ENCODE peak calls at places on chromosomes 16 and 17, in six cellular contexts. D is pancreas, F is heart right ventricle, O is keratinocyte, Z is lower leg skin, C is A673. B is an unnamed sample.

GRCh38 chr16:60142991-60143705 is 1409.0 kb upstream of the GOT2 start:
- DNase-seq in D (no peak), F (no peak), O (no peak), Z (no peak), C (no peak), B (peak)

GRCh38 chr16:11131706-11132105 is 124.3 kb downstream of the SOCS1 start:
- DNase-seq in D (no peak), F (no peak), O (no peak), Z (no peak), C (no peak), B (no peak)

GRCh38 chr17:49585422-49586027 is 9.9 kb downstream of the NXPH3 start:
- DNase-seq in D (no peak), F (no peak), O (no peak), Z (no peak), C (no peak), B (no peak)

GRCh38 chr16:67499159-67499558 is 15.8 kb upstream of the AGRP start:
- DNase-seq in D (no peak), F (no peak), O (no peak), Z (no peak), C (no peak), B (no peak)

GRCh38 chr17:28228109-28228840 is 90.7 kb upstream of the TMEM97 start:
- DNase-seq in D (no peak), F (no peak), O (no peak), Z (peak), C (peak), B (no peak)

GRCh38 chr17:46782250-46782953 is 36.1 kb downstream of the WNT3 start:
- DNase-seq in D (peak), F (no peak), O (no peak), Z (no peak), C (no peak), B (peak)

GRCh38 chr17:82930043-82930923 is 90.5 kb upstream of the ZNF750 start:
- DNase-seq in D (peak), F (no peak), O (no peak), Z (peak), C (no peak), B (no peak)

GRCh38 chr17:75238684-75239191 is 22.7 kb downstream of the GGA3 start:
- DNase-seq in D (peak), F (peak), O (peak), Z (no peak), C (peak), B (peak)

GRCh38 chr17:72171703-72172670 is 51.2 kb downstream of the SOX9 start:
- DNase-seq in D (no peak), F (no peak), O (no peak), Z (no peak), C (no peak), B (no peak)

GRCh38 chr17:58531661-58532554 is 17.5 kb upstream of the MTMR4 start:
- DNase-seq in D (peak), F (peak), O (no peak), Z (peak), C (peak), B (no peak)

GRCh38 chr17:57112994-57113393 is 27.9 kb downstream of the AKAP1 start:
- DNase-seq in D (no peak), F (no peak), O (no peak), Z (no peak), C (peak), B (no peak)

GRCh38 chr17:49817993-49818392 is 29.5 kb downstream of the KAT7 start:
- DNase-seq in D (no peak), F (no peak), O (no peak), Z (no peak), C (no peak), B (no peak)

GRCh38 chr17:69558796-69559195 is 144.3 kb downstream of the MAP2K6 start:
- DNase-seq in D (no peak), F (no peak), O (no peak), Z (no peak), C (no peak), B (no peak)

GRCh38 chr16:66423177-66423576 is 3.9 kb upstream of the BEAN1 start:
- DNase-seq in D (no peak), F (no peak), O (no peak), Z (no peak), C (no peak), B (no peak)

GRCh38 chr16:68251812-68252211 is 6.6 kb downstream of the PLA2G15 start:
- DNase-seq in D (no peak), F (peak), O (no peak), Z (no peak), C (no peak), B (no peak)

GRCh38 chr16:49817754-49818507 is 38.0 kb downstream of the ZNF423 start:
- DNase-seq in D (no peak), F (no peak), O (no peak), Z (no peak), C (no peak), B (no peak)

GRCh38 chr17:6139447-6139832 is 69.3 kb downstream of the WSCD1 start:
- DNase-seq in D (no peak), F (no peak), O (no peak), Z (no peak), C (no peak), B (no peak)

GRCh38 chr17:55275894-55276804 is 11.4 kb downstream of the HLF start:
- DNase-seq in D (no peak), F (no peak), O (peak), Z (no peak), C (peak), B (no peak)

GRCh38 chr17:66476014-66476413 is 173.6 kb downstream of the PRKCA start:
- DNase-seq in D (no peak), F (no peak), O (no peak), Z (no peak), C (no peak), B (no peak)

GRCh38 chr17:17144061-17144460 is 62.1 kb downstream of the PLD6 start:
- DNase-seq in D (no peak), F (no peak), O (no peak), Z (no peak), C (no peak), B (no peak)

GRCh38 chr16:24610421-24610765 is 71.0 kb downstream of the RBBP6 start:
- DNase-seq in D (no peak), F (no peak), O (no peak), Z (peak), C (peak), B (no peak)

GRCh38 chr16:9072806-9073341 is 18.6 kb upstream of the HAPSTR1 start:
- DNase-seq in D (no peak), F (no peak), O (peak), Z (no peak), C (no peak), B (peak)

GRCh38 chr16:81798311-81799137 is 19.4 kb downstream of the PLCG2 start:
- DNase-seq in D (no peak), F (no peak), O (no peak), Z (no peak), C (peak), B (no peak)
- TF ChIP-seq CTCF in D (no peak), F (no peak), O (no peak), Z (no peak), C (no peak), B (no peak)

DNA sequence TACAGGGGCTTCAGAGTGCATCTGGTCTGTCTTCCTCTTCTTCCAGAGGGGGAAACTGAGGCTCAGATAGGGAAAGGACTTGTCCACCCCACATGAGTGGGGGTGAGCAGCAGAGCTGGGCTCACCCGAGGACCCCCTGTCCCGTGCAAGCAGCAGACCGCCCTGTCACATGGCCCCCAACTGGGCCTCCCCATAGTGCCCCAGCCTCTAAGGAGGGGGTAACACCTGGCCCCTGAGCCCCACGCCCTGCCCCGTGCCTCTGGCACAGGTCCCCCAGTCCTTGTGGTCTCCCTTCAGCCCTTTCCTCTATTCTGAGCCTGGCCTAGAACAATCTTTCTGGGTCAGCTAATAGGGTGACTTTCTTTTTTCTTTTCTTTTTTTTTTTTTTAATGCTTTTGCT is 6.5 kb upstream of the NECAB2 start:
- DNase-seq in D (no peak), F (no peak), O (no peak), Z (no peak), C (no peak), B (no peak)
- TF ChIP-seq CTCF in D (no peak), F (no peak), O (no peak), Z (no peak), C (no peak), B (no peak)

GRCh38 chr17:39194089-39194984 is 3.1 kb downstream of the CACNB1 start:
- DNase-seq in D (no peak), F (peak), O (no peak), Z (no peak), C (peak), B (peak)
- TF ChIP-seq CTCF in D (no peak), F (peak), O (no peak), Z (no peak), C (peak), B (peak)

DNA sequence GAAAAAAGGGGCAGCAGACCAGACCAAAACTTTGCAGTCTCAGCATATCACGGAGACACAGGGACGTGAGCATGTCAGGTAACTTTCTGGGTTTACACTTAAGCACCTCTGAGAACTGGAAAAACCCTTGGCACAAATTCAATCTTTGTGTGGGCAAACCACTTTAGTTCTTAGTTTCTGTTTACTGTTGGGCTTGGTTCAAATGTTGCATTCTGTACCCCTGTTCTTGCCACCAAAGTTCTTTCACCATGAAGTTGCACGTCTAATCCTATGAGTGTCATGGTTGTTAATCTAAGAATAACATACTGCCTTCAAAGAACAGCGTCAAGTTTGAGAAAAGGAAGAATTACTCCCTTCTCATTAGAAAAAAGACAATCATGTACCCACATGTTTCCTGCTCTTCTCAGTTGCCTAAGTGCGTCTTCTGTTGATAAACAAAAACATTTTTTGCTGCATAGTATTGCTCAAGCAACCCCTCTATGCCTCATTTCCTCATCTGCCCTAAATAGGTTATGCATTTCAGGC is 11.6 kb downstream of the KRT33A start:
- DNase-seq in D (no peak), F (no peak), O (no peak), Z (no peak), C (no peak), B (peak)
- TF ChIP-seq CTCF in D (no peak), F (no peak), O (no peak), Z (no peak), C (no peak), B (no peak)

GRCh38 chr17:5080591-5080990 is 2.3 kb downstream of the ZFP3 start:
- DNase-seq in D (no peak), F (no peak), O (no peak), Z (no peak), C (no peak), B (no peak)

GRCh38 chr17:5077781-5078105 is 524 bp upstream of the ZFP3 start:
- DNase-seq in D (no peak), F (no peak), O (no peak), Z (no peak), C (no peak), B (no peak)

GRCh38 chr17:5078106-5079028 is at the start of gene ZFP3:
- DNase-seq in D (peak), F (peak), O (no peak), Z (peak), C (peak), B (no peak)
- TF ChIP-seq CTCF in D (no peak), F (no peak), O (no peak), Z (no peak), C (peak), B (no peak)

GRCh38 chr17:73782641-73783381 is 138.6 kb upstream of the SDK2 start:
- DNase-seq in D (no peak), F (no peak), O (no peak), Z (no peak), C (no peak), B (no peak)
- TF ChIP-seq CTCF in D (no peak), F (no peak), O (peak), Z (no peak), C (peak), B (no peak)

GRCh38 chr16:57948027-57948426 is 22.9 kb downstream of the CNGB1 start:
- DNase-seq in D (no peak), F (no peak), O (no peak), Z (no peak), C (no peak), B (no peak)

GRCh38 chr16:57946181-57946801 is 24.6 kb downstream of the CNGB1 start:
- DNase-seq in D (no peak), F (no peak), O (no peak), Z (no peak), C (no peak), B (no peak)

GRCh38 chr16:57949013-57949412 is 21.9 kb downstream of the CNGB1 start:
- DNase-seq in D (no peak), F (no peak), O (no peak), Z (no peak), C (no peak), B (no peak)

GRCh38 chr16:57944961-57945739 is 25.8 kb downstream of the CNGB1 start:
- DNase-seq in D (no peak), F (no peak), O (no peak), Z (no peak), C (no peak), B (no peak)

DNA sequence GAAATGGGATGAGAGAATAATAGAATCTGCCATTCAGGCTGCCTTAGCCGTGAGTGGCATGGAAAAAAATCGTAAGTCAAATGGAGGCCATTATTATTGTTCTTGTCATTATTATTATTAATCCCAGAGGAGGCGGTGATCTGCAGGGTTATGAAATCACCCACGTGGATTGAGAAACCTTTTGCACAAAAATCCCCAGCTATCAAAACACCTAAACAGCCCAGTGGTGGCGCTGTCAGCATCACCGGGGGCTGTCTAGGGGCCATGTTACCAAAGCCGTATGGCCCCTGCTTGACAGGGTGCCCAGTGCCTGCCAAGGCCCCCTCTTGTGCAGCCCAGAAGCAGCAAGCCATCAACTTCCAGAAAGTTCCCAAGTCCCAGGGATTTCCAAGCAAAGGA is 25.2 kb downstream of the CNGB1 start:
- DNase-seq in D (no peak), F (no peak), O (no peak), Z (no peak), C (no peak), B (no peak)
- TF ChIP-seq CTCF in D (no peak), F (no peak), O (peak), Z (no peak), C (peak), B (peak)

GRCh38 chr17:78329263-78330059 is 30.4 kb downstream of the SOCS3 start:
- DNase-seq in D (no peak), F (no peak), O (no peak), Z (no peak), C (no peak), B (peak)
- TF ChIP-seq CTCF in D (no peak), F (no peak), O (no peak), Z (no peak), C (no peak), B (no peak)